ENCODE peak calls at places on chromosomes 11 and 22, in six cellular contexts. One of them, this sample, is unnamed.

GRCh38 chr22:26377170-26377825 is 51.8 kb upstream of the ASPHD2 start:
- DNase-seq in kidney tubule cell: no peak
- DNase-seq in GM23248: no peak
- DNase-seq in lung microvascular endothelial cell: peak; percentile 20
- DNase-seq in M059J: no peak
- DNase-seq in hypothalamus: no peak
- DNase-seq in this sample: no peak

GRCh38 chr22:29431986-29432385 is 6.4 kb upstream of the RFPL1 start:
- DNase-seq in lung microvascular endothelial cell: no peak
- DNase-seq in GM23248: no peak
- DNase-seq in M059J: no peak
- DNase-seq in hypothalamus: no peak
- DNase-seq in kidney tubule cell: no peak
- DNase-seq in this sample: no peak

GRCh38 chr11:116257092-116257491 is 515.7 kb downstream of the BUD13 start:
- DNase-seq in kidney tubule cell: no peak
- DNase-seq in M059J: peak; percentile 4
- DNase-seq in lung microvascular endothelial cell: peak; percentile 12
- DNase-seq in hypothalamus: no peak
- DNase-seq in GM23248: peak; percentile 3
- DNase-seq in this sample: no peak

GRCh38 chr22:24002272-24002671 is 3.0 kb downstream of the GSTT4 start:
- DNase-seq in hypothalamus: no peak
- DNase-seq in M059J: no peak
- DNase-seq in lung microvascular endothelial cell: no peak
- DNase-seq in GM23248: no peak
- DNase-seq in kidney tubule cell: no peak
- DNase-seq in this sample: no peak

GRCh38 chr11:132347156-132348090 is 977.0 kb downstream of the NTM start:
- DNase-seq in kidney tubule cell: no peak
- DNase-seq in GM23248: no peak
- DNase-seq in M059J: no peak
- DNase-seq in hypothalamus: no peak
- DNase-seq in lung microvascular endothelial cell: no peak
- DNase-seq in this sample: no peak

GRCh38 chr11:30153008-30153407 is 77.8 kb upstream of the FSHB start:
- DNase-seq in hypothalamus: no peak
- DNase-seq in M059J: no peak
- DNase-seq in kidney tubule cell: no peak
- DNase-seq in lung microvascular endothelial cell: no peak
- DNase-seq in GM23248: no peak
- DNase-seq in this sample: no peak

GRCh38 chr11:29482510-29482909 is 534.3 kb downstream of the KCNA4 start:
- DNase-seq in M059J: no peak
- DNase-seq in hypothalamus: no peak
- DNase-seq in lung microvascular endothelial cell: no peak
- DNase-seq in kidney tubule cell: peak; percentile 90
- DNase-seq in GM23248: no peak
- DNase-seq in this sample: no peak

GRCh38 chr11:113192121-113192925 is 122.1 kb upstream of the TTC12 start:
- DNase-seq in lung microvascular endothelial cell: no peak
- DNase-seq in GM23248: peak; percentile 22
- DNase-seq in hypothalamus: no peak
- DNase-seq in M059J: no peak
- DNase-seq in kidney tubule cell: no peak
- DNase-seq in this sample: no peak

GRCh38 chr11:117930668-117931330 is 1.6 kb upstream of the TMPRSS13 start:
- DNase-seq in hypothalamus: no peak
- DNase-seq in lung microvascular endothelial cell: no peak
- DNase-seq in M059J: no peak
- DNase-seq in GM23248: no peak
- DNase-seq in kidney tubule cell: no peak
- DNase-seq in this sample: no peak

GRCh38 chr22:22982616-22983015 is 87.7 kb upstream of the GNAZ start:
- DNase-seq in GM23248: no peak
- DNase-seq in kidney tubule cell: no peak
- DNase-seq in M059J: no peak
- DNase-seq in lung microvascular endothelial cell: no peak
- DNase-seq in hypothalamus: no peak
- DNase-seq in this sample: no peak

GRCh38 chr11:85717360-85717927 is 31.4 kb upstream of the CCDC89 start:
- DNase-seq in M059J: no peak
- DNase-seq in kidney tubule cell: no peak
- DNase-seq in hypothalamus: no peak
- DNase-seq in lung microvascular endothelial cell: no peak
- DNase-seq in GM23248: no peak
- DNase-seq in this sample: no peak

GRCh38 chr11:59556115-59556882 is 45.0 kb downstream of the OR4D9 start:
- DNase-seq in hypothalamus: no peak
- DNase-seq in GM23248: peak; percentile 87
- DNase-seq in M059J: peak; percentile 89
- DNase-seq in lung microvascular endothelial cell: peak; percentile 62
- DNase-seq in kidney tubule cell: peak; percentile 90
- DNase-seq in this sample: peak; percentile 93

GRCh38 chr22:38724926-38725571 is 19.3 kb downstream of the GTPBP1 start:
- DNase-seq in kidney tubule cell: peak; percentile 47
- DNase-seq in lung microvascular endothelial cell: peak; percentile 68
- DNase-seq in M059J: peak; percentile 39
- DNase-seq in hypothalamus: no peak
- DNase-seq in GM23248: peak; percentile 69
- DNase-seq in this sample: peak; percentile 65

GRCh38 chr11:70323811-70324210 is 53.3 kb downstream of the PPFIA1 start:
- DNase-seq in hypothalamus: no peak
- DNase-seq in kidney tubule cell: peak; percentile 29
- DNase-seq in GM23248: peak; percentile 56
- DNase-seq in lung microvascular endothelial cell: no peak
- DNase-seq in M059J: no peak
- DNase-seq in this sample: peak; percentile 34

GRCh38 chr11:69771466-69771865 is 3.7 kb downstream of the FGF4 start:
- DNase-seq in GM23248: no peak
- DNase-seq in lung microvascular endothelial cell: no peak
- DNase-seq in kidney tubule cell: no peak
- DNase-seq in M059J: no peak
- DNase-seq in hypothalamus: no peak
- DNase-seq in this sample: no peak

GRCh38 chr11:8040261-8040920 is 40.6 kb upstream of the TUB start:
- DNase-seq in kidney tubule cell: no peak
- DNase-seq in lung microvascular endothelial cell: no peak
- DNase-seq in hypothalamus: no peak
- DNase-seq in M059J: no peak
- DNase-seq in GM23248: no peak
- DNase-seq in this sample: no peak

GRCh38 chr11:65132238-65132987 is 1.9 kb downstream of the SYVN1 start:
- DNase-seq in kidney tubule cell: no peak
- DNase-seq in hypothalamus: no peak
- DNase-seq in M059J: no peak
- DNase-seq in GM23248: no peak
- DNase-seq in lung microvascular endothelial cell: no peak
- DNase-seq in this sample: no peak

GRCh38 chr11:17142450-17142849 is 65.0 kb upstream of the RPS13 start:
- DNase-seq in kidney tubule cell: no peak
- DNase-seq in GM23248: no peak
- DNase-seq in lung microvascular endothelial cell: no peak
- DNase-seq in M059J: no peak
- DNase-seq in hypothalamus: no peak
- DNase-seq in this sample: no peak

GRCh38 chr11:69939551-69940245 is 120.5 kb upstream of the FGF3 start:
- DNase-seq in M059J: peak; percentile 53
- DNase-seq in GM23248: no peak
- DNase-seq in lung microvascular endothelial cell: peak; percentile 53
- DNase-seq in kidney tubule cell: no peak
- DNase-seq in hypothalamus: no peak
- DNase-seq in this sample: no peak

GRCh38 chr22:50169181-50169759 is 1.3 kb upstream of the PANX2 start:
- DNase-seq in kidney tubule cell: no peak
- DNase-seq in hypothalamus: no peak
- DNase-seq in M059J: no peak
- DNase-seq in GM23248: peak; percentile 16
- DNase-seq in lung microvascular endothelial cell: no peak
- DNase-seq in this sample: no peak

GRCh38 chr11:85758026-85758425 is 52.9 kb downstream of the SYTL2 start:
- DNase-seq in lung microvascular endothelial cell: no peak
- DNase-seq in hypothalamus: no peak
- DNase-seq in kidney tubule cell: no peak
- DNase-seq in M059J: no peak
- DNase-seq in GM23248: no peak
- DNase-seq in this sample: no peak

GRCh38 chr22:48403521-48403921 is 1424.2 kb downstream of the BRD1 start:
- DNase-seq in kidney tubule cell: no peak
- DNase-seq in M059J: no peak
- DNase-seq in lung microvascular endothelial cell: no peak
- DNase-seq in GM23248: no peak
- DNase-seq in hypothalamus: no peak
- DNase-seq in this sample: no peak

GRCh38 chr22:27438271-27438980 is 363.1 kb downstream of the MN1 start:
- DNase-seq in lung microvascular endothelial cell: peak; percentile 27
- DNase-seq in M059J: peak; percentile 49
- DNase-seq in GM23248: peak; percentile 57
- DNase-seq in hypothalamus: peak; percentile 15
- DNase-seq in kidney tubule cell: no peak
- DNase-seq in this sample: no peak

GRCh38 chr22:49639956-49640355 is 187.7 kb downstream of the BRD1 start:
- DNase-seq in lung microvascular endothelial cell: no peak
- DNase-seq in hypothalamus: no peak
- DNase-seq in GM23248: no peak
- DNase-seq in kidney tubule cell: no peak
- DNase-seq in M059J: no peak
- DNase-seq in this sample: no peak

GRCh38 chr11:46197421-46197820 is 76.2 kb upstream of the PHF21A start:
- DNase-seq in M059J: no peak
- DNase-seq in GM23248: no peak
- DNase-seq in hypothalamus: no peak
- DNase-seq in lung microvascular endothelial cell: no peak
- DNase-seq in kidney tubule cell: no peak
- DNase-seq in this sample: no peak

GRCh38 chr11:125287467-125288232 is 123.1 kb downstream of the PKNOX2 start:
- DNase-seq in kidney tubule cell: no peak
- DNase-seq in M059J: no peak
- DNase-seq in lung microvascular endothelial cell: no peak
- DNase-seq in GM23248: peak; percentile 18
- DNase-seq in hypothalamus: no peak
- DNase-seq in this sample: no peak

GRCh38 chr11:125123947-125124633 is 12.7 kb upstream of the TMEM218 start:
- DNase-seq in lung microvascular endothelial cell: peak; percentile 37
- DNase-seq in GM23248: peak; percentile 64
- DNase-seq in M059J: peak; percentile 77
- DNase-seq in kidney tubule cell: peak; percentile 58
- DNase-seq in hypothalamus: no peak
- DNase-seq in this sample: peak; percentile 57

GRCh38 chr11:15106201-15106965 is 8.3 kb upstream of the INSC start:
- DNase-seq in hypothalamus: no peak
- DNase-seq in lung microvascular endothelial cell: no peak
- DNase-seq in M059J: peak; percentile 94
- DNase-seq in GM23248: peak; percentile 87
- DNase-seq in kidney tubule cell: peak; percentile 77
- DNase-seq in this sample: peak; percentile 86

GRCh38 chr22:17115927-17116326 is 5.2 kb downstream of the TMEM121B start:
- DNase-seq in kidney tubule cell: no peak
- DNase-seq in GM23248: no peak
- DNase-seq in hypothalamus: no peak
- DNase-seq in lung microvascular endothelial cell: no peak
- DNase-seq in M059J: no peak
- DNase-seq in this sample: no peak

GRCh38 chr11:69000831-69001245 is 12.2 kb downstream of the MRGPRF start:
- DNase-seq in M059J: peak; percentile 86
- DNase-seq in kidney tubule cell: peak; percentile 55
- DNase-seq in hypothalamus: no peak
- DNase-seq in lung microvascular endothelial cell: peak; percentile 97
- DNase-seq in GM23248: peak; percentile 95
- DNase-seq in this sample: peak; percentile 82

GRCh38 chr11:126282361-126282741 is 542 bp upstream of the TIRAP start:
- DNase-seq in kidney tubule cell: peak; percentile 30
- DNase-seq in hypothalamus: peak; percentile 20
- DNase-seq in lung microvascular endothelial cell: peak; percentile 27
- DNase-seq in GM23248: peak; percentile 78
- DNase-seq in M059J: peak; percentile 32
- DNase-seq in this sample: peak; percentile 40

GRCh38 chr11:105070221-105070789 is 25.2 kb upstream of the CARD16 start:
- DNase-seq in GM23248: no peak
- DNase-seq in kidney tubule cell: no peak
- DNase-seq in hypothalamus: no peak
- DNase-seq in M059J: no peak
- DNase-seq in lung microvascular endothelial cell: no peak
- DNase-seq in this sample: no peak

GRCh38 chr11:118841469-118842222 is 42.0 kb upstream of the CXCR5 start:
- DNase-seq in M059J: no peak
- DNase-seq in hypothalamus: no peak
- DNase-seq in GM23248: no peak
- DNase-seq in lung microvascular endothelial cell: no peak
- DNase-seq in kidney tubule cell: no peak
- DNase-seq in this sample: no peak

This sample was measured in ELR.